ENCODE peak calls at places on chromosomes 2 and 18, in five cellular contexts. B, R, W, F and P are unnamed samples.
A peak's percentile ranks its signal among the peaks of the same experiment; 100 is the strongest.

GRCh38 chr2:223856021-223856420 is 18.6 kb upstream of the AP1S3 start:
- DNase-seq in W (no peak), F (no peak), B (no peak), R (no peak), P (no peak)

GRCh38 chr18:39489426-39489825 is 1923.8 kb upstream of the CELF4 start:
- DNase-seq in W (no peak), F (no peak), B (no peak), R (no peak), P (no peak)

GRCh38 chr2:78676921-78677696 is 348.4 kb upstream of the REG3G start:
- DNase-seq in R (no peak), W (peak; percentile 20), B (no peak), F (peak; percentile 19), P (peak; percentile 40)

GRCh38 chr2:161041356-161041755 is 118.9 kb upstream of the TANK start:
- DNase-seq in B (no peak), W (no peak), R (no peak), F (no peak), P (no peak)

GRCh38 chr2:187542123-187542522 is 12.1 kb downstream of the TFPI start:
- DNase-seq in R (no peak), W (no peak), F (no peak), B (no peak), P (no peak)

GRCh38 chr2:234308814-234309195 is 188.1 kb downstream of the ARL4C start:
- DNase-seq in F (no peak), W (no peak), R (peak; percentile 58), B (peak; percentile 71), P (no peak)

GRCh38 chr2:151162185-151162584 is 99.5 kb downstream of the RBM43 start:
- DNase-seq in W (no peak), R (no peak), F (no peak), B (no peak), P (peak; percentile 28)

GRCh38 chr2:106160786-106161261 is 33.3 kb downstream of the UXS1 start:
- DNase-seq in W (no peak), B (no peak), R (no peak), F (no peak), P (no peak)

GRCh38 chr2:194545978-194546377 is 1111.0 kb upstream of the SLC39A10 start:
- DNase-seq in W (peak; percentile 4), F (no peak), R (no peak), B (no peak), P (peak; percentile 19)

DNA sequence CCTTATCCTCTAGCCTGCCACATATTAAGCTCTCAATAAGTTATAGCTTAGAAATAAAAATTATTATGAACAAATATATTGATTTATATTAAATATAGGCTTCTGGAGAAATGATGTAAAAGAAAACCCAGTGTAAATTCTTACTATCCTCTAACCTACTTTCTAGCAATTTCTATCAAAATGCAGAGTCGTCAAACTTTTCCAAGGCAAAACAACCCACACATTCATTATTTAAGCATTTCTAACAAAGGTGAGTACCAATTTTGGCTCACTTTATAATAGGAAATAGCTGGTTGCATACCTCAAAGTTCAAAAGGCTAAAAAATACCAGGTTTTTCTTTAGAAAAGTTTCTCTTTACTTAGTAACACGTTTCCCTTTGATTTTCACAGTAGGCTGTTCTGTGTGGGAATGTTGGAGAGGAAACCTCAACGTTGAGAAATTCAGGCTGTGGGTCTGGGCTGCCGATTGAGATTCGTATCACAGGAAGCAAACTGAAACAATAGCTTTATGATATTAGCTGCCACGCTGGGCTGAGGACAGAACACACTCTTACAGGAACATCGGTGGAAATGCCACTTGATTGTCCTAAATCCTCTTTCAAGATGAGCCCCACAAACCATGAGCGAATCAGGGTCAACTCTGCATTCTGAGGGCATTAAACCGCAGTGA is 53.0 kb downstream of the EPAS1 start:
- DNase-seq in F (no peak), W (no peak), B (no peak), R (no peak), P (no peak)
- H3K4me1 ChIP-seq in F (no peaks in the 10 kb centered on the region), W (peaks cover 32% of the 10 kb centered on the region), B (peaks cover 5% of the 10 kb centered on the region), R (no peaks in the 10 kb centered on the region), P (no peaks in the 10 kb centered on the region)

DNA sequence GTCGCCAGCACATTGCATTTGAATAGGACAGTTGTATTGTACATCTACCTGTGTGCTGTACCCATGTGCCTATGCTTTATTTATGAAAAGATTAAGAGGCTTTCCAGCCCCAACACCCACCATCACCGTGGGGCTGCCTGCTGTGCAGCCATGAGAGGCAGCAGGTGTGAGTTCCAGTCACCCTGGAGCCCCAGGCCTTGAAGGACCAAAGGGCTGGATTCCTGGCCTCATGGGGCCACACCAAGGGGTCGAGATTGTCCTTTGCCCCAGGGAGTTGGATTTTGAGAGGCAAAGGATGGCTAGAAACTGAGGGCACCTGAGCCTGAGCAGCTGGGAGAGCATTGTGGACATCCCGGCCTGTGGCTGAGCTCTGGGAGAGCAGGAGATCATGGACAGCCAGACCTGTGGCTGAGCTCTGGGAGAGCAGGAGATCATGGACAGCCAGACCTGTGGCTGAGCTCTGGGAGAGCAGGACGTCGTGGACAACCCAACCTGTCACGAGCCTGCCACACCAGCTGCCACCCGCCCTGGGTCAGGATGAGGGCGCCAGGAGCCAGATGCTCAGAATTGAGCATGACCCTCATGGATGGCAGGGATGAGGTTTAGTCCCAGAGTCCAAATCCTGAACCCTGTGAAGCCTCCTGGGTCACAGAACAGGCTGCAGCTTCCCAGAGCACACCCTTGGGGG is 182.5 kb upstream of the RAB6C start:
- DNase-seq in B (no peak), F (no peak), R (no peak), W (no peak), P (no peak)
- TF ChIP-seq JUNB in B (no peak), F (no peak), R (no peak), W (no peak), P (no peak)

DNA sequence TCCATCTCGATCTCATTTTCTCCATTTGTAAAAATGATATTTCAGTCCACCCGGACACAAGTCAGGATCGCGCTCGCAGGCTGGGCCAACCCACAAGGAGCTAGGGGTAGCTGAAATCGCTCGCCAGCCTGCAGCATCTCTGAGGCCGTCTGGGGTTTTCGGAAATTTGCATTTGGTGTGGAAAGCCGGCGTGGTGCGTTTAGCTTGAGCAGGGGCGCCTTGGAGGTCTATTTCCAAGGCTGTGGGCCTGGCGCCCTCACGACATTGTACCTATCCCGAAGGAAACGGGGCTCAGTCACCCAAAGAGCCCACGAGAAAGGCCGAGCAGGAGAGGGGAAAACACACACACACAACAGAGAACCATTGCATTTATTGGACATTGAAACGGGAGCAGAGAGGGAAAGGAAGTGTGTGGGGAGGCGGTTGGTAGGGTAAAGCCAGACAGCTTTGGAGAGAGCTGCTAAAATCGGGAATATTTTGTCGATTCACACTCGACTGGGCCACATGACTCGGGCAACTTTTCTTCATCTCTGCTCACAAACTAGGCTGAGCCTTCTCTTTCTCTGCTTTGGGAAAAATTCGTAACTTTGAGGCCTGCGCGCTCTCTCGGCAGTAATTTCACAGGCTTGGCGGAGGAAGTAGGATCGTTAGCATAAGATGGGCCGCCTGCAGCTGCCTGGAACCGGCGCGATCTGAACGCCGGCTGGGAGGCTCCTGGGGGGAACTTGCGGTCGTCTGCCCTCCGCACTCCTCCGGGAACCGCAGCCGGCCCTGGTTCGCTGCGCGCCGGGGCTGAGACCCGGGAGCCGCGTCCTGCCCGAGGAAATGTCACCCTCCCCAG is 1.1 kb upstream of the HOXD8 start:
- DNase-seq in F (no peak), B (no peak), R (no peak), W (no peak), P (peak; percentile 76)
- H3K4me1 ChIP-seq in F (no peaks in the 10 kb centered on the region), B (no peaks in the 10 kb centered on the region), R (peaks cover 3% of the 10 kb centered on the region), W (no peaks in the 10 kb centered on the region), P (peaks cover 13% of the 10 kb centered on the region)

GRCh38 chr2:1492696-1493095 is 79.4 kb downstream of the TPO start:
- DNase-seq in W (no peak), R (no peak), B (no peak), F (no peak), P (no peak)
- TF ChIP-seq JUNB in W (no peak), R (no peak), B (no peak), F (no peak), P (no peak)

GRCh38 chr2:192124576-192124975 is 70.2 kb downstream of the TMEFF2 start:
- DNase-seq in F (no peak), W (no peak), R (no peak), B (no peak), P (no peak)
- H3K4me1 ChIP-seq in F (no peaks in the 10 kb centered on the region), W (no peaks in the 10 kb centered on the region), R (no peaks in the 10 kb centered on the region), B (no peaks in the 10 kb centered on the region), P (peaks cover 16% of the 10 kb centered on the region)

GRCh38 chr2:72883356-72883962 is 3.7 kb upstream of the SPR start:
- DNase-seq in B (no peak), R (peak; percentile 44), W (peak; percentile 47), F (peak; percentile 57), P (peak; percentile 89)
- TF ChIP-seq JUNB in B (no peak), R (no peak), W (no peak), F (no peak), P (no peak)

GRCh38 chr2:64651590-64651989 is 2.1 kb downstream of the SERTAD2 start:
- DNase-seq in W (no peak), R (no peak), F (peak; percentile 32), B (no peak), P (no peak)
- H3K4me1 ChIP-seq in W (peaks cover 71% of the 10 kb centered on the region), R (peaks cover 68% of the 10 kb centered on the region), F (peaks cover 51% of the 10 kb centered on the region), B (peaks cover 33% of the 10 kb centered on the region), P (peaks cover 40% of the 10 kb centered on the region)

GRCh38 chr2:120661551-120661950 is 74.1 kb upstream of the GLI2 start:
- DNase-seq in R (no peak), W (no peak), F (no peak), B (no peak), P (peak; percentile 91)
- TF ChIP-seq JUNB in R (no peak), W (no peak), F (no peak), B (no peak), P (no peak)

DNA sequence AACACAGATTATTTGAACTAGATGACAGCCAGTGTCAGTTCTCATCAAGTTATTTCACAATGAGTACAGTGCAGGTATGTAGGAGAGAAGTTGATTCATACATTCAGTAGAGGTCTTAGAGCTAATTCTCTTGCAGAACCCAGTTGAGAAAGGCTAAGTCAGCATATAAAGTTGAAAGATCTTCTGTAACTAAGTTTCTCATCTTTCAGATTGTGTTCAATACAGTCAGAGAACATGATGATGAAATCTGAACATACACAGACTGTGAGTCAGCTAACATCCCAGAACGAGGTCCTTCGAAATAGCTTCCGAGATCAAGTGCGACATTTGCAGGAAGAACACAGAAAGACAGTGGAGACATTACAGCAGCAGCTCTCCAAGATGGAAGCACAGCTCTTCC is 41.9 kb upstream of the LIMS1 start:
- DNase-seq in W (peak; percentile 42), F (no peak), R (peak; percentile 66), B (no peak), P (no peak)
- H3K4me1 ChIP-seq in W (peaks cover 27% of the 10 kb centered on the region), F (no peaks in the 10 kb centered on the region), R (peaks cover 27% of the 10 kb centered on the region), B (no peaks in the 10 kb centered on the region), P (no peaks in the 10 kb centered on the region)

GRCh38 chr2:217465136-217465535 is 537.7 kb downstream of the TNS1 start:
- DNase-seq in F (no peak), B (no peak), R (no peak), W (no peak), P (no peak)
- TF ChIP-seq JUNB in F (no peak), B (no peak), R (no peak), W (no peak), P (no peak)